ENCODE peak calls at places on chromosomes 11 and 22, in four cellular contexts. F is OCI-LY7, G is HCT116, D is neural progenitor cell. M is an unnamed sample. For H3K4me1, the result is how much of the 10 kb centered on the place peaks cover.

GRCh38 chr11:63553759-63554158 is 9.4 kb downstream of the PLAAT2 start:
- DNase-seq in F (peak), G (no peak), D (no peak), M (peak)

GRCh38 chr11:79950172-79950571 is 509.3 kb upstream of the TENM4 start:
- DNase-seq in F (no peak), G (no peak), D (no peak), M (no peak)

GRCh38 chr22:18113680-18114394 is 3.2 kb downstream of the TUBA8 start:
- DNase-seq in F (no peak), G (no peak), D (no peak), M (no peak)

GRCh38 chr11:74321487-74322188 is 10.2 kb upstream of the P4HA3 start:
- DNase-seq in F (peak), G (no peak), D (peak), M (peak)

GRCh38 chr11:100716848-100717247 is 29.8 kb downstream of the ARHGAP42 start:
- DNase-seq in F (no peak), G (no peak), D (no peak), M (no peak)

GRCh38 chr11:86519064-86519911 is 144.6 kb downstream of the CCDC81 start:
- DNase-seq in F (no peak), G (no peak), D (no peak), M (no peak)

GRCh38 chr11:45289369-45289768 is 3.2 kb upstream of the SYT13 start:
- DNase-seq in F (no peak), G (no peak), D (no peak), M (peak)

GRCh38 chr11:1275021-1275420 is 34.4 kb downstream of the TOLLIP start:
- DNase-seq in F (no peak), G (no peak), D (no peak), M (no peak)

GRCh38 chr11:113901141-113901540 is 3.5 kb upstream of the HTR3B start:
- DNase-seq in F (no peak), G (no peak), D (no peak), M (no peak)

GRCh38 chr11:94271885-94272372 is 32.5 kb upstream of the IZUMO1R start:
- DNase-seq in F (no peak), G (no peak), D (no peak), M (no peak)

GRCh38 chr22:46525681-46526483 is 11.5 kb downstream of the CELSR1 start:
- DNase-seq in F (no peak), G (no peak), D (no peak), M (peak)

GRCh38 chr11:910044-910588 is 494 bp downstream of the CHID1 start:
- DNase-seq in F (peak), G (no peak), D (no peak), M (no peak)

GRCh38 chr11:12195773-12196172 is 85.4 kb downstream of the MICAL2 start:
- DNase-seq in F (no peak), G (no peak), D (no peak), M (no peak)

GRCh38 chr22:48391171-48391711 is 1436.4 kb downstream of the BRD1 start:
- DNase-seq in F (no peak), G (no peak), D (no peak), M (no peak)

GRCh38 chr22:38789606-38790005 is 4.3 kb downstream of the DNAL4 start:
- DNase-seq in F (no peak), G (no peak), D (no peak), M (no peak)

GRCh38 chr22:35575116-35575748 is 34.6 kb downstream of the RASD2 start:
- DNase-seq in F (peak), G (no peak), D (no peak), M (no peak)

GRCh38 chr11:29200776-29201574 is 815.9 kb downstream of the KCNA4 start:
- DNase-seq in F (no peak), G (no peak), D (no peak), M (peak)

GRCh38 chr11:97948793-97949192 is 1072.0 kb upstream of the CNTN5 start:
- DNase-seq in F (no peak), G (no peak), D (no peak), M (no peak)

GRCh38 chr22:36740716-36741115 is 35.2 kb downstream of the IFT27 start:
- DNase-seq in F (no peak), G (no peak), D (no peak), M (no peak)

GRCh38 chr11:363948-364761 is 5.1 kb upstream of the B4GALNT4 start:
- DNase-seq in F (peak), G (peak), D (no peak), M (peak)

GRCh38 chr11:118002541-118003019 is 16.4 kb downstream of the IL10RA start:
- DNase-seq in F (no peak), G (no peak), D (peak), M (no peak)

GRCh38 chr11:7167976-7168740 is 79.4 kb downstream of the RBMXL2 start:
- DNase-seq in F (no peak), G (no peak), D (no peak), M (no peak)

GRCh38 chr11:112106070-112106469 is 19.4 kb downstream of the SDHD start:
- DNase-seq in F (no peak), G (no peak), D (no peak), M (peak)

GRCh38 chr11:125272822-125273221 is 108.3 kb downstream of the PKNOX2 start:
- DNase-seq in F (no peak), G (no peak), D (peak), M (no peak)

GRCh38 chr22:20200411-20200810 is 49.6 kb upstream of the CCDC188 start:
- DNase-seq in F (no peak), G (no peak), D (no peak), M (no peak)

GRCh38 chr11:35166369-35167360 is 27.7 kb downstream of the CD44 start:
- DNase-seq in F (no peak), G (peak), D (no peak), M (peak)

DNA sequence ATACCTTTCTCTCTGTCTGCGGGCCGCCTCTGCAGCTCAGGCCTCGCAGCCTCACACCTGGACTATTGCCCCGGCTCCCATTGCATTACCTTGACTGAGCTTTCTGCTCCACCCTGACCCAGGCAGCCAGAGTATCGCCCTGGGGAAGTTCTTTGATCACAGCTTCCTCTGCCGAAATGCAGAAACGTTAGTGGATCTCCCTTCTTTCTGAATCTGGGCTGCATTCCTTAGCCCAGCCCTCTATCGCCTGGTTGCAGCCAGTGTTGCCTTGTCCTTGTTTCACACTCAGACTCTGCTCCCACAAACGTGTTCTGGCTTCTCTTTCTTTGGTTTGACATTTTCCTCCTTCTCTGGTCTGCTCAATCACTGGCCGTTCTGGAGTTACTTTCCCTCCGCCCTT is 195.7 kb downstream of the ADAMTS15 start:
- DNase-seq in F (no peak), G (no peak), D (peak), M (no peak)
- TF ChIP-seq EZH2phosphoT487 in F (no peak), G (no peak), D (no peak), M (no peak)

GRCh38 chr22:41683616-41684015 is 5.1 kb downstream of the SNU13 start:
- DNase-seq in F (no peak), G (no peak), D (no peak), M (peak)
- H3K4me1 ChIP-seq in F (under half), G (under half), D (under half), M (under half)

GRCh38 chr11:84097186-84097585 is 811.0 kb upstream of the CCDC90B start:
- DNase-seq in F (no peak), G (no peak), D (no peak), M (no peak)

GRCh38 chr11:84106560-84106959 is 820.4 kb upstream of the CCDC90B start:
- DNase-seq in F (no peak), G (no peak), D (no peak), M (no peak)

GRCh38 chr11:84105148-84105547 is 819.0 kb upstream of the CCDC90B start:
- DNase-seq in F (no peak), G (no peak), D (no peak), M (no peak)

GRCh38 chr11:84103096-84103495 is 816.9 kb upstream of the CCDC90B start:
- DNase-seq in F (no peak), G (no peak), D (peak), M (no peak)
- TF ChIP-seq EZH2phosphoT487 in F (no peak), G (no peak), D (peak), M (no peak)

GRCh38 chr22:25700996-25701815 is 40.8 kb upstream of the MYO18B start:
- DNase-seq in F (no peak), G (no peak), D (peak), M (no peak)

GRCh38 chr22:25704701-25705100 is 37.3 kb upstream of the MYO18B start:
- DNase-seq in F (no peak), G (no peak), D (no peak), M (no peak)

GRCh38 chr22:25706197-25706596 is 35.8 kb upstream of the MYO18B start:
- DNase-seq in F (no peak), G (no peak), D (no peak), M (no peak)

GRCh38 chr22:25702046-25702445 is 39.9 kb upstream of the MYO18B start:
- DNase-seq in F (peak), G (no peak), D (no peak), M (peak)

DNA sequence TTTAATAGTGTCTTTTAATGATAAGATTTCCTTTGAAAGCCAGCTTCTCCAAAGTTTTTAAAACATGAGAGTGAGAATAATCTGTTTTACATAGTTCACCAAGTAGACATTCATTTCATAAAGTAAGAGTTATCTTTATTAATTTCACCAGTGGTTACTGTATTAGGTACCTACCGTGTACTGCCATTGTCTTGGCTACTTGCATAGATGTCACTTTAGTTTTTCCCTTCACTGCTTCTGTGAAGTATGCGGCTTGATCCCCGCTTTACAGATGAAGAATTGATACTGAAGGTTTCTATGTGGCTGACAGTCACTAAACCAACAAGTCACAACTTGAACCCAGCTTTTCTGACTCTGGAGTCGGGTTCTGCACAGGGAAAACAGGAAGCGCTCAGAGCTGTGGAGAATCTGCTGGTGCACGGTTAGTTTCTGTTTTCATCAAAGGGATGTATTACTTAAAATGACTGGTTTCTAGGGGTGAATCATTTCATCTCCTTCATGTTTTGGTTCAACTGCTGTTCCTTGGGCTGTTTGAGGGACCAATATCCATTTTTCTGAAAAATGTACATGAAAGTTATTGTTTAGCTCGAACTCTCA is 39.3 kb upstream of the MYO18B start:
- DNase-seq in F (no peak), G (no peak), D (no peak), M (no peak)
- H3K4me1 ChIP-seq in F (under half), G (under half), D (under half), M (under half)

DNA sequence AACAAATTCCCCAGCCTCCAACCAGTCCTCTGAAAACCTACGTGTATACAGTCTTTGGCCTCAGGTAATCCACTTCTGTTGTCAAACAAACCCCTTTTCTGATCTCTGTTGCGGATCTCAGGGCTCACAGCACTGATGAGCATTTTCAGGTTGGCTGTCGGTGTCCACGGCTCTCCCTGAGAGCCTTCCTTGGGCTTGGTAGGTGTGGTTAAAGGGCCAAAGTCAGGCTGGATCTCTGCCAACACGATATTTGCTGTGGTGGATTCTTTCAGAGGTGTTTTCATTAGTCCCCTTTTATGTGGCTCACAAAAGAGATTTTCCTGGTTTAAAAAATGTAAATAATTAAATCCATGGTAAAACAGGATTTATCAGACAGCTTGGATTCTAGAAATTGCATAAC is 2.9 kb downstream of the E2F8 start:
- DNase-seq in F (no peak), G (no peak), D (no peak), M (no peak)
- TF ChIP-seq EZH2phosphoT487 in F (no peak), G (no peak), D (no peak), M (no peak)

M was measured in PC-3.